ENCODE peak calls at places on chromosomes 7 and 10, in seven cellular contexts. One of them, this sample, is unnamed.

GRCh38 chr10:128083191-128083895 is 42.9 kb downstream of the MKI67 start:
- DNase-seq in left ventricle myocardium inferior: no peak
- DNase-seq in LoVo: no peak
- DNase-seq in NCI-H1436: no peak
- DNase-seq in endothelial cell of umbilical vein: no peak
- DNase-seq in H9: peak
- DNase-seq in stimulated activated naive CD8-positive, alpha-beta T cell treated with anti-CD3 and anti-CD28 coated beads, Interleukin-15, amount 100 ng/mL, for 72 hours: peak
- DNase-seq in this sample: no peak

GRCh38 chr10:42961156-42961589 is 115.7 kb upstream of the RET start:
- DNase-seq in left ventricle myocardium inferior: peak
- DNase-seq in LoVo: no peak
- DNase-seq in NCI-H1436: no peak
- DNase-seq in endothelial cell of umbilical vein: no peak
- DNase-seq in H9: peak
- DNase-seq in stimulated activated naive CD8-positive, alpha-beta T cell treated with anti-CD3 and anti-CD28 coated beads, Interleukin-15, amount 100 ng/mL, for 72 hours: no peak
- DNase-seq in this sample: no peak

GRCh38 chr10:12191715-12192114 is 4.0 kb downstream of the NUDT5 start:
- DNase-seq in left ventricle myocardium inferior: no peak
- DNase-seq in LoVo: no peak
- DNase-seq in NCI-H1436: no peak
- DNase-seq in endothelial cell of umbilical vein: peak
- DNase-seq in H9: no peak
- DNase-seq in stimulated activated naive CD8-positive, alpha-beta T cell treated with anti-CD3 and anti-CD28 coated beads, Interleukin-15, amount 100 ng/mL, for 72 hours: no peak
- DNase-seq in this sample: no peak

GRCh38 chr7:92645531-92646061 is 55.4 kb upstream of the FAM133B start:
- DNase-seq in left ventricle myocardium inferior: no peak
- DNase-seq in LoVo: peak
- DNase-seq in NCI-H1436: no peak
- DNase-seq in endothelial cell of umbilical vein: peak
- DNase-seq in H9: no peak
- DNase-seq in stimulated activated naive CD8-positive, alpha-beta T cell treated with anti-CD3 and anti-CD28 coated beads, Interleukin-15, amount 100 ng/mL, for 72 hours: peak
- DNase-seq in this sample: peak

GRCh38 chr7:132377043-132377442 is 199.2 kb downstream of the PLXNA4 start:
- DNase-seq in left ventricle myocardium inferior: no peak
- DNase-seq in LoVo: no peak
- DNase-seq in NCI-H1436: no peak
- DNase-seq in endothelial cell of umbilical vein: peak
- DNase-seq in H9: no peak
- DNase-seq in stimulated activated naive CD8-positive, alpha-beta T cell treated with anti-CD3 and anti-CD28 coated beads, Interleukin-15, amount 100 ng/mL, for 72 hours: no peak
- DNase-seq in this sample: no peak

GRCh38 chr7:17848516-17848915 is 91.8 kb downstream of the SNX13 start:
- DNase-seq in left ventricle myocardium inferior: no peak
- DNase-seq in LoVo: no peak
- DNase-seq in NCI-H1436: no peak
- DNase-seq in endothelial cell of umbilical vein: no peak
- DNase-seq in H9: no peak
- DNase-seq in stimulated activated naive CD8-positive, alpha-beta T cell treated with anti-CD3 and anti-CD28 coated beads, Interleukin-15, amount 100 ng/mL, for 72 hours: no peak
- DNase-seq in this sample: no peak

GRCh38 chr10:127738512-127739424 is 1.8 kb downstream of the FOXI2 start:
- DNase-seq in left ventricle myocardium inferior: no peak
- DNase-seq in LoVo: no peak
- DNase-seq in NCI-H1436: no peak
- DNase-seq in endothelial cell of umbilical vein: no peak
- DNase-seq in H9: peak
- DNase-seq in stimulated activated naive CD8-positive, alpha-beta T cell treated with anti-CD3 and anti-CD28 coated beads, Interleukin-15, amount 100 ng/mL, for 72 hours: no peak
- DNase-seq in this sample: no peak

GRCh38 chr7:30831936-30832335 is 60.7 kb downstream of the MINDY4 start:
- DNase-seq in left ventricle myocardium inferior: no peak
- DNase-seq in LoVo: no peak
- DNase-seq in NCI-H1436: no peak
- DNase-seq in endothelial cell of umbilical vein: no peak
- DNase-seq in H9: peak
- DNase-seq in stimulated activated naive CD8-positive, alpha-beta T cell treated with anti-CD3 and anti-CD28 coated beads, Interleukin-15, amount 100 ng/mL, for 72 hours: no peak
- DNase-seq in this sample: no peak

GRCh38 chr10:29409241-29410051 is 120.6 kb downstream of the LYZL1 start:
- DNase-seq in left ventricle myocardium inferior: peak
- DNase-seq in LoVo: peak
- DNase-seq in NCI-H1436: peak
- DNase-seq in endothelial cell of umbilical vein: peak
- DNase-seq in H9: no peak
- DNase-seq in stimulated activated naive CD8-positive, alpha-beta T cell treated with anti-CD3 and anti-CD28 coated beads, Interleukin-15, amount 100 ng/mL, for 72 hours: peak
- DNase-seq in this sample: peak

GRCh38 chr10:67770537-67770936 is 67.5 kb downstream of the DNAJC12 start:
- DNase-seq in left ventricle myocardium inferior: no peak
- DNase-seq in LoVo: no peak
- DNase-seq in NCI-H1436: no peak
- DNase-seq in endothelial cell of umbilical vein: no peak
- DNase-seq in H9: no peak
- DNase-seq in stimulated activated naive CD8-positive, alpha-beta T cell treated with anti-CD3 and anti-CD28 coated beads, Interleukin-15, amount 100 ng/mL, for 72 hours: no peak
- DNase-seq in this sample: no peak

GRCh38 chr7:108596560-108596959 is 26.9 kb downstream of the DNAJB9 start:
- DNase-seq in left ventricle myocardium inferior: no peak
- DNase-seq in LoVo: no peak
- DNase-seq in NCI-H1436: no peak
- DNase-seq in endothelial cell of umbilical vein: no peak
- DNase-seq in H9: no peak
- DNase-seq in stimulated activated naive CD8-positive, alpha-beta T cell treated with anti-CD3 and anti-CD28 coated beads, Interleukin-15, amount 100 ng/mL, for 72 hours: no peak
- DNase-seq in this sample: no peak

GRCh38 chr10:29883231-29883630 is 176.2 kb downstream of the JCAD start:
- DNase-seq in left ventricle myocardium inferior: no peak
- DNase-seq in LoVo: no peak
- DNase-seq in NCI-H1436: no peak
- DNase-seq in endothelial cell of umbilical vein: no peak
- DNase-seq in H9: no peak
- DNase-seq in stimulated activated naive CD8-positive, alpha-beta T cell treated with anti-CD3 and anti-CD28 coated beads, Interleukin-15, amount 100 ng/mL, for 72 hours: no peak
- DNase-seq in this sample: no peak

GRCh38 chr10:91462423-91462822 is 52.3 kb downstream of the HECTD2 start:
- DNase-seq in left ventricle myocardium inferior: no peak
- DNase-seq in LoVo: no peak
- DNase-seq in NCI-H1436: no peak
- DNase-seq in endothelial cell of umbilical vein: peak
- DNase-seq in H9: no peak
- DNase-seq in stimulated activated naive CD8-positive, alpha-beta T cell treated with anti-CD3 and anti-CD28 coated beads, Interleukin-15, amount 100 ng/mL, for 72 hours: no peak
- DNase-seq in this sample: no peak

GRCh38 chr10:26486304-26486703 is 48.2 kb downstream of the APBB1IP start:
- DNase-seq in left ventricle myocardium inferior: no peak
- DNase-seq in LoVo: peak
- DNase-seq in NCI-H1436: no peak
- DNase-seq in endothelial cell of umbilical vein: no peak
- DNase-seq in H9: no peak
- DNase-seq in stimulated activated naive CD8-positive, alpha-beta T cell treated with anti-CD3 and anti-CD28 coated beads, Interleukin-15, amount 100 ng/mL, for 72 hours: no peak
- DNase-seq in this sample: no peak

GRCh38 chr7:70631732-70632131 is 500.2 kb upstream of the GALNT17 start:
- DNase-seq in left ventricle myocardium inferior: no peak
- DNase-seq in LoVo: no peak
- DNase-seq in NCI-H1436: no peak
- DNase-seq in endothelial cell of umbilical vein: no peak
- DNase-seq in H9: peak
- DNase-seq in stimulated activated naive CD8-positive, alpha-beta T cell treated with anti-CD3 and anti-CD28 coated beads, Interleukin-15, amount 100 ng/mL, for 72 hours: no peak
- DNase-seq in this sample: no peak

GRCh38 chr7:16989883-16990413 is 108.2 kb upstream of the AGR3 start:
- DNase-seq in left ventricle myocardium inferior: peak
- DNase-seq in LoVo: peak
- DNase-seq in NCI-H1436: no peak
- DNase-seq in endothelial cell of umbilical vein: peak
- DNase-seq in H9: no peak
- DNase-seq in stimulated activated naive CD8-positive, alpha-beta T cell treated with anti-CD3 and anti-CD28 coated beads, Interleukin-15, amount 100 ng/mL, for 72 hours: no peak
- DNase-seq in this sample: peak

GRCh38 chr7:45594780-45595535 is 20.8 kb downstream of the ADCY1 start:
- DNase-seq in left ventricle myocardium inferior: no peak
- DNase-seq in LoVo: no peak
- DNase-seq in NCI-H1436: no peak
- DNase-seq in endothelial cell of umbilical vein: no peak
- DNase-seq in H9: peak
- DNase-seq in stimulated activated naive CD8-positive, alpha-beta T cell treated with anti-CD3 and anti-CD28 coated beads, Interleukin-15, amount 100 ng/mL, for 72 hours: no peak
- DNase-seq in this sample: no peak

GRCh38 chr10:60042262-60042661 is 135.9 kb upstream of the CCDC6 start:
- DNase-seq in left ventricle myocardium inferior: no peak
- DNase-seq in LoVo: no peak
- DNase-seq in NCI-H1436: peak
- DNase-seq in endothelial cell of umbilical vein: no peak
- DNase-seq in H9: no peak
- DNase-seq in stimulated activated naive CD8-positive, alpha-beta T cell treated with anti-CD3 and anti-CD28 coated beads, Interleukin-15, amount 100 ng/mL, for 72 hours: no peak
- DNase-seq in this sample: no peak

GRCh38 chr7:17986826-17987225 is 40.8 kb downstream of the PRPS1L1 start:
- DNase-seq in left ventricle myocardium inferior: no peak
- DNase-seq in LoVo: peak
- DNase-seq in NCI-H1436: no peak
- DNase-seq in endothelial cell of umbilical vein: no peak
- DNase-seq in H9: no peak
- DNase-seq in stimulated activated naive CD8-positive, alpha-beta T cell treated with anti-CD3 and anti-CD28 coated beads, Interleukin-15, amount 100 ng/mL, for 72 hours: no peak
- DNase-seq in this sample: no peak

GRCh38 chr10:125495386-125495785 is 187.6 kb downstream of the TEX36 start:
- DNase-seq in left ventricle myocardium inferior: no peak
- DNase-seq in LoVo: no peak
- DNase-seq in NCI-H1436: no peak
- DNase-seq in endothelial cell of umbilical vein: no peak
- DNase-seq in H9: no peak
- DNase-seq in stimulated activated naive CD8-positive, alpha-beta T cell treated with anti-CD3 and anti-CD28 coated beads, Interleukin-15, amount 100 ng/mL, for 72 hours: no peak
- DNase-seq in this sample: no peak

GRCh38 chr7:30238721-30239441 is 45.5 kb upstream of the ZNRF2 start:
- DNase-seq in left ventricle myocardium inferior: peak
- DNase-seq in LoVo: peak
- DNase-seq in NCI-H1436: peak
- DNase-seq in endothelial cell of umbilical vein: peak
- DNase-seq in H9: no peak
- DNase-seq in stimulated activated naive CD8-positive, alpha-beta T cell treated with anti-CD3 and anti-CD28 coated beads, Interleukin-15, amount 100 ng/mL, for 72 hours: no peak
- DNase-seq in this sample: no peak

GRCh38 chr7:116197355-116197754 is 13.0 kb upstream of the TES start:
- DNase-seq in left ventricle myocardium inferior: no peak
- DNase-seq in LoVo: no peak
- DNase-seq in NCI-H1436: no peak
- DNase-seq in endothelial cell of umbilical vein: no peak
- DNase-seq in H9: no peak
- DNase-seq in stimulated activated naive CD8-positive, alpha-beta T cell treated with anti-CD3 and anti-CD28 coated beads, Interleukin-15, amount 100 ng/mL, for 72 hours: no peak
- DNase-seq in this sample: no peak

GRCh38 chr7:151390594-151391357 is 19.1 kb downstream of the WDR86 start:
- DNase-seq in left ventricle myocardium inferior: peak
- DNase-seq in LoVo: no peak
- DNase-seq in NCI-H1436: no peak
- DNase-seq in endothelial cell of umbilical vein: no peak
- DNase-seq in H9: no peak
- DNase-seq in stimulated activated naive CD8-positive, alpha-beta T cell treated with anti-CD3 and anti-CD28 coated beads, Interleukin-15, amount 100 ng/mL, for 72 hours: no peak
- DNase-seq in this sample: no peak

GRCh38 chr7:155526225-155526624 is 20.1 kb downstream of the CNPY1 start:
- DNase-seq in left ventricle myocardium inferior: no peak
- DNase-seq in LoVo: no peak
- DNase-seq in NCI-H1436: no peak
- DNase-seq in endothelial cell of umbilical vein: no peak
- DNase-seq in H9: no peak
- DNase-seq in stimulated activated naive CD8-positive, alpha-beta T cell treated with anti-CD3 and anti-CD28 coated beads, Interleukin-15, amount 100 ng/mL, for 72 hours: no peak
- DNase-seq in this sample: no peak

GRCh38 chr10:21675157-21675796 is 141.2 kb downstream of the MLLT10 start:
- DNase-seq in left ventricle myocardium inferior: no peak
- DNase-seq in LoVo: peak
- DNase-seq in NCI-H1436: peak
- DNase-seq in endothelial cell of umbilical vein: peak
- DNase-seq in H9: no peak
- DNase-seq in stimulated activated naive CD8-positive, alpha-beta T cell treated with anti-CD3 and anti-CD28 coated beads, Interleukin-15, amount 100 ng/mL, for 72 hours: peak
- DNase-seq in this sample: no peak

GRCh38 chr10:122149138-122149606 is 121.9 kb upstream of the BTBD16 start:
- DNase-seq in left ventricle myocardium inferior: peak
- DNase-seq in LoVo: no peak
- DNase-seq in NCI-H1436: no peak
- DNase-seq in endothelial cell of umbilical vein: peak
- DNase-seq in H9: no peak
- DNase-seq in stimulated activated naive CD8-positive, alpha-beta T cell treated with anti-CD3 and anti-CD28 coated beads, Interleukin-15, amount 100 ng/mL, for 72 hours: no peak
- DNase-seq in this sample: no peak

GRCh38 chr7:45699726-45700390 is 125.7 kb downstream of the ADCY1 start:
- DNase-seq in left ventricle myocardium inferior: no peak
- DNase-seq in LoVo: no peak
- DNase-seq in NCI-H1436: no peak
- DNase-seq in endothelial cell of umbilical vein: no peak
- DNase-seq in H9: no peak
- DNase-seq in stimulated activated naive CD8-positive, alpha-beta T cell treated with anti-CD3 and anti-CD28 coated beads, Interleukin-15, amount 100 ng/mL, for 72 hours: no peak
- DNase-seq in this sample: no peak

GRCh38 chr10:279655-280054 is 144.4 kb downstream of the ZMYND11 start:
- DNase-seq in left ventricle myocardium inferior: no peak
- DNase-seq in LoVo: no peak
- DNase-seq in NCI-H1436: no peak
- DNase-seq in endothelial cell of umbilical vein: no peak
- DNase-seq in H9: peak
- DNase-seq in stimulated activated naive CD8-positive, alpha-beta T cell treated with anti-CD3 and anti-CD28 coated beads, Interleukin-15, amount 100 ng/mL, for 72 hours: no peak
- DNase-seq in this sample: no peak

GRCh38 chr10:77629775-77630565 is 7.6 kb downstream of the KCNMA1 start:
- DNase-seq in left ventricle myocardium inferior: no peak
- DNase-seq in LoVo: no peak
- DNase-seq in NCI-H1436: no peak
- DNase-seq in endothelial cell of umbilical vein: no peak
- DNase-seq in H9: no peak
- DNase-seq in stimulated activated naive CD8-positive, alpha-beta T cell treated with anti-CD3 and anti-CD28 coated beads, Interleukin-15, amount 100 ng/mL, for 72 hours: no peak
- DNase-seq in this sample: no peak

GRCh38 chr7:20053334-20054104 is 163.7 kb downstream of the MACC1 start:
- DNase-seq in left ventricle myocardium inferior: no peak
- DNase-seq in LoVo: no peak
- DNase-seq in NCI-H1436: no peak
- DNase-seq in endothelial cell of umbilical vein: no peak
- DNase-seq in H9: no peak
- DNase-seq in stimulated activated naive CD8-positive, alpha-beta T cell treated with anti-CD3 and anti-CD28 coated beads, Interleukin-15, amount 100 ng/mL, for 72 hours: no peak
- DNase-seq in this sample: no peak

GRCh38 chr10:120394446-120394845 is 62.6 kb upstream of the PLPP4 start:
- DNase-seq in left ventricle myocardium inferior: no peak
- DNase-seq in LoVo: no peak
- DNase-seq in NCI-H1436: no peak
- DNase-seq in endothelial cell of umbilical vein: peak
- DNase-seq in H9: no peak
- DNase-seq in stimulated activated naive CD8-positive, alpha-beta T cell treated with anti-CD3 and anti-CD28 coated beads, Interleukin-15, amount 100 ng/mL, for 72 hours: no peak
- DNase-seq in this sample: peak

GRCh38 chr7:35530124-35531109 is 164.5 kb downstream of the HERPUD2 start:
- DNase-seq in left ventricle myocardium inferior: no peak
- DNase-seq in LoVo: no peak
- DNase-seq in NCI-H1436: no peak
- DNase-seq in endothelial cell of umbilical vein: no peak
- DNase-seq in H9: no peak
- DNase-seq in stimulated activated naive CD8-positive, alpha-beta T cell treated with anti-CD3 and anti-CD28 coated beads, Interleukin-15, amount 100 ng/mL, for 72 hours: no peak
- DNase-seq in this sample: no peak

GRCh38 chr7:911791-912480 is 35.6 kb downstream of the GET4 start:
- DNase-seq in left ventricle myocardium inferior: no peak
- DNase-seq in LoVo: no peak
- DNase-seq in NCI-H1436: no peak
- DNase-seq in endothelial cell of umbilical vein: no peak
- DNase-seq in H9: no peak
- DNase-seq in stimulated activated naive CD8-positive, alpha-beta T cell treated with anti-CD3 and anti-CD28 coated beads, Interleukin-15, amount 100 ng/mL, for 72 hours: no peak
- DNase-seq in this sample: no peak

GRCh38 chr10:132110091-132110490 is 44.3 kb downstream of the JAKMIP3 start:
- DNase-seq in left ventricle myocardium inferior: peak
- DNase-seq in LoVo: no peak
- DNase-seq in NCI-H1436: no peak
- DNase-seq in endothelial cell of umbilical vein: no peak
- DNase-seq in H9: peak
- DNase-seq in stimulated activated naive CD8-positive, alpha-beta T cell treated with anti-CD3 and anti-CD28 coated beads, Interleukin-15, amount 100 ng/mL, for 72 hours: no peak
- DNase-seq in this sample: no peak

GRCh38 chr7:118573065-118573464 is 348.6 kb downstream of the ANKRD7 start:
- DNase-seq in left ventricle myocardium inferior: no peak
- DNase-seq in LoVo: no peak
- DNase-seq in NCI-H1436: no peak
- DNase-seq in endothelial cell of umbilical vein: no peak
- DNase-seq in H9: no peak
- DNase-seq in stimulated activated naive CD8-positive, alpha-beta T cell treated with anti-CD3 and anti-CD28 coated beads, Interleukin-15, amount 100 ng/mL, for 72 hours: no peak
- DNase-seq in this sample: no peak

GRCh38 chr10:108338146-108338545 is 1173.6 kb upstream of the SORCS1 start:
- DNase-seq in left ventricle myocardium inferior: no peak
- DNase-seq in LoVo: no peak
- DNase-seq in NCI-H1436: no peak
- DNase-seq in endothelial cell of umbilical vein: no peak
- DNase-seq in H9: no peak
- DNase-seq in stimulated activated naive CD8-positive, alpha-beta T cell treated with anti-CD3 and anti-CD28 coated beads, Interleukin-15, amount 100 ng/mL, for 72 hours: no peak
- DNase-seq in this sample: no peak

GRCh38 chr7:33050425-33051318 is 11.9 kb downstream of the NT5C3A start:
- DNase-seq in left ventricle myocardium inferior: no peak
- DNase-seq in LoVo: peak
- DNase-seq in NCI-H1436: no peak
- DNase-seq in endothelial cell of umbilical vein: peak
- DNase-seq in H9: no peak
- DNase-seq in stimulated activated naive CD8-positive, alpha-beta T cell treated with anti-CD3 and anti-CD28 coated beads, Interleukin-15, amount 100 ng/mL, for 72 hours: no peak
- DNase-seq in this sample: peak

GRCh38 chr7:776992-777520 is 50.0 kb upstream of the PRKAR1B start:
- DNase-seq in left ventricle myocardium inferior: no peak
- DNase-seq in LoVo: no peak
- DNase-seq in NCI-H1436: no peak
- DNase-seq in endothelial cell of umbilical vein: peak
- DNase-seq in H9: no peak
- DNase-seq in stimulated activated naive CD8-positive, alpha-beta T cell treated with anti-CD3 and anti-CD28 coated beads, Interleukin-15, amount 100 ng/mL, for 72 hours: no peak
- DNase-seq in this sample: no peak

This sample was measured in pulmonary artery endothelial cell.